ENCODE peak calls at places on chromosomes 16 and 17, in seven cellular contexts. W is neural progenitor cell, L is fibroblast of lung, S is RWPE2, K is body of pancreas, E is colonic mucosa, U is cardiac muscle cell. M is an unnamed sample. For H3K4me1 and H3K36me3, the result is how much of the 10 kb centered on the place peaks cover.

GRCh38 chr16:24851700-24852099 is 5.9 kb downstream of the SLC5A11 start:
- DNase-seq in E (no peak), K (no peak), W (no peak), S (no peak), L (peak), U (peak), M (peak)

GRCh38 chr16:71610936-71611871 is 14.8 kb upstream of the MARVELD3 start:
- DNase-seq in S (no peak), K (peak), U (peak), E (peak), W (peak), L (peak), M (peak)

GRCh38 chr17:78132767-78133178 is 2.2 kb downstream of the TMC8 start:
- DNase-seq in S (no peak), E (no peak), W (no peak), K (no peak), U (no peak), L (no peak), M (no peak)

GRCh38 chr16:22284637-22285515 is 12.3 kb upstream of the POLR3E start:
- DNase-seq in S (no peak), W (no peak), U (peak), K (no peak), E (no peak), L (peak), M (no peak)

GRCh38 chr16:80273635-80274538 is 266.9 kb upstream of the DYNLRB2 start:
- DNase-seq in S (no peak), E (no peak), U (peak), L (peak), W (no peak), K (no peak), M (no peak)

GRCh38 chr16:66578596-66579531 is at the start of gene CMTM2:
- DNase-seq in W (no peak), E (no peak), U (peak), S (peak), K (no peak), L (peak), M (no peak)

GRCh38 chr17:58337600-58338453 is 9.2 kb upstream of the TSPOAP1 start:
- DNase-seq in W (peak), S (no peak), L (peak), K (peak), E (peak), U (peak), M (peak)

GRCh38 chr16:65409505-65409904 is 287.6 kb upstream of the CDH11 start:
- DNase-seq in W (no peak), S (no peak), K (no peak), L (peak), E (no peak), U (no peak), M (no peak)

GRCh38 chr16:89153848-89154271 is 17.7 kb upstream of the CDH15 start:
- DNase-seq in S (no peak), L (no peak), E (no peak), W (no peak), K (no peak), U (no peak), M (no peak)

GRCh38 chr17:3755335-3756030 is 31.8 kb downstream of the HASPIN start:
- DNase-seq in U (no peak), S (no peak), E (no peak), W (no peak), L (no peak), K (peak), M (no peak)

GRCh38 chr17:38673714-38674012 is 1.1 kb downstream of the EPOP start:
- DNase-seq in L (no peak), U (peak), S (no peak), W (peak), K (peak), E (peak), M (peak)

GRCh38 chr17:2089021-2089422 is 34.1 kb downstream of the HIC1 start:
- DNase-seq in S (no peak), W (no peak), E (no peak), L (peak), K (no peak), U (peak), M (no peak)
- H3K4me1 ChIP-seq in S (under half), W (under half), E (under half), L (half or more), K (under half), U (half or more), M (under half)

GRCh38 chr17:35842239-35842638 is 26.5 kb downstream of the HEATR9 start:
- DNase-seq in K (no peak), W (no peak), U (no peak), L (no peak), E (no peak), S (no peak), M (no peak)
- H3K36me3 ChIP-seq in K (under half), W (under half), U (half or more), L (under half), E (under half), S (half or more), M (under half)

DNA sequence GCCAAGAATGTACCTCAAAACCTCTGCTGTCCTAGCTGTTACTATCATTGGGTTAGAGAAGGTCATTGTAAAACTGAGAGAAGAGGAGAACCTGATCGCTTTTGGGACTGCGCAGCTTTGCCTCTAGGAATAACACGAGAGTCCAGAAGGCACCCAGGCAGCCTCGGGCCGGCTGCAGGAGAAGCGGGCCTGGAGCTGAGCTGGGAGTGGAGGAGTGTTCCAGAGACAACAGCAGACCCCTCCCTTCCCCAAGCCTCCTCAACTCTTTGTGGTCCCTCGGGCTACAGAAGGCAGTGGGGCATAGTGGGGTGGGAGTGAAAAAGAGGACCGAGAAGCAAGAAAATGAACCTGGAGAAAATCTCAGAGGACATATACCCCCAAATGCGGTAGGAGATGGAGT is 13.1 kb upstream of the HOXB2 start:
- DNase-seq in S (no peak), U (no peak), E (no peak), K (no peak), L (peak), W (no peak), M (no peak)
- H3K4me1 ChIP-seq in S (under half), U (half or more), E (under half), K (under half), L (half or more), W (under half), M (under half)

GRCh38 chr16:30780021-30780420 is 7.0 kb downstream of the ZNF629 start:
- DNase-seq in E (no peak), L (no peak), S (no peak), U (no peak), K (no peak), W (no peak), M (no peak)

GRCh38 chr16:30780549-30780948 is 6.5 kb downstream of the ZNF629 start:
- DNase-seq in L (no peak), S (no peak), E (no peak), W (no peak), K (no peak), U (no peak), M (no peak)

GRCh38 chr16:30777591-30778297 is 9.3 kb downstream of the ZNF629 start:
- DNase-seq in U (no peak), L (no peak), E (no peak), S (no peak), K (no peak), W (no peak), M (no peak)

GRCh38 chr16:30778549-30779244 is 8.3 kb downstream of the ZNF629 start:
- DNase-seq in S (no peak), L (no peak), W (peak), K (no peak), U (peak), E (no peak), M (no peak)

GRCh38 chr16:30779596-30779995 is 7.4 kb downstream of the ZNF629 start:
- DNase-seq in U (no peak), W (no peak), L (no peak), E (no peak), K (no peak), S (no peak), M (no peak)
- H3K36me3 ChIP-seq in U (under half), W (under half), L (under half), E (under half), K (under half), S (under half), M (under half)

M was measured in small intestine.